ENCODE peak calls at places on chromosomes 11 and 22, in four cellular contexts. One of them, this sample, is unnamed.

GRCh38 chr22:32473388-32473952 is 1.1 kb upstream of the FBXO7 start:
- DNase-seq in prostate gland: no peak
- DNase-seq in upper lobe of left lung: no peak
- DNase-seq in stomach: no peak
- DNase-seq in this sample: no peak

GRCh38 chr22:25072406-25072805 is 119.9 kb downstream of the KIAA1671 start:
- DNase-seq in prostate gland: no peak
- DNase-seq in upper lobe of left lung: no peak
- DNase-seq in stomach: no peak
- DNase-seq in this sample: no peak

GRCh38 chr11:92837595-92837994 is 131.9 kb upstream of the MTNR1B start:
- DNase-seq in upper lobe of left lung: no peak
- DNase-seq in prostate gland: no peak
- DNase-seq in stomach: no peak
- DNase-seq in this sample: no peak

GRCh38 chr11:69439651-69440464 is 41.6 kb upstream of the LINC01488 start:
- DNase-seq in prostate gland: no peak
- DNase-seq in stomach: no peak
- DNase-seq in upper lobe of left lung: no peak
- DNase-seq in this sample: no peak

GRCh38 chr11:23078289-23078971 is 218.2 kb upstream of the CCDC179 start:
- DNase-seq in upper lobe of left lung: no peak
- DNase-seq in stomach: no peak
- DNase-seq in prostate gland: no peak
- DNase-seq in this sample: no peak

GRCh38 chr11:10317281-10317755 is 12.4 kb downstream of the ADM start:
- DNase-seq in stomach: no peak
- DNase-seq in prostate gland: no peak
- DNase-seq in upper lobe of left lung: no peak
- DNase-seq in this sample: no peak

GRCh38 chr11:11569936-11570491 is 51.8 kb downstream of the GALNT18 start:
- DNase-seq in prostate gland: peak; percentile 42
- DNase-seq in upper lobe of left lung: peak; percentile 74
- DNase-seq in stomach: peak; percentile 48
- DNase-seq in this sample: no peak

GRCh38 chr22:39205344-39206021 is 39.3 kb downstream of the PDGFB start:
- DNase-seq in prostate gland: no peak
- DNase-seq in stomach: no peak
- DNase-seq in upper lobe of left lung: no peak
- DNase-seq in this sample: no peak

GRCh38 chr22:41288245-41288946 is 2.4 kb upstream of the RANGAP1 start:
- DNase-seq in upper lobe of left lung: peak; percentile 59
- DNase-seq in stomach: peak; percentile 37
- DNase-seq in prostate gland: peak; percentile 80
- DNase-seq in this sample: no peak

GRCh38 chr11:71284525-71285092 is 32.2 kb upstream of the SHANK2 start:
- DNase-seq in stomach: peak; percentile 54
- DNase-seq in upper lobe of left lung: no peak
- DNase-seq in prostate gland: no peak
- DNase-seq in this sample: no peak

GRCh38 chr11:67303132-67303988 is at the start of gene SSH3:
- DNase-seq in prostate gland: peak; percentile 81
- DNase-seq in stomach: peak; percentile 91
- DNase-seq in upper lobe of left lung: peak; percentile 96
- DNase-seq in this sample: peak; percentile 56

GRCh38 chr11:19793356-19793755 is 80.7 kb downstream of the NAV2 start:
- DNase-seq in prostate gland: no peak
- DNase-seq in upper lobe of left lung: no peak
- DNase-seq in stomach: peak; percentile 70
- DNase-seq in this sample: no peak

GRCh38 chr11:61056566-61056965 is 45.7 kb upstream of the CD5 start:
- DNase-seq in prostate gland: no peak
- DNase-seq in upper lobe of left lung: peak; percentile 4
- DNase-seq in stomach: no peak
- DNase-seq in this sample: no peak

GRCh38 chr11:81059356-81059755 is 1618.5 kb upstream of the TENM4 start:
- DNase-seq in upper lobe of left lung: no peak
- DNase-seq in prostate gland: no peak
- DNase-seq in stomach: no peak
- DNase-seq in this sample: no peak

GRCh38 chr11:124717786-124718634 is 21.7 kb upstream of the NRGN start:
- DNase-seq in upper lobe of left lung: peak; percentile 49
- DNase-seq in prostate gland: no peak
- DNase-seq in stomach: no peak
- DNase-seq in this sample: no peak

GRCh38 chr11:111851636-111852035 is 19.7 kb downstream of the ALG9 start:
- DNase-seq in upper lobe of left lung: no peak
- DNase-seq in stomach: no peak
- DNase-seq in prostate gland: no peak
- DNase-seq in this sample: no peak

GRCh38 chr11:11641581-11641980 is 19.8 kb upstream of the GALNT18 start:
- DNase-seq in stomach: no peak
- DNase-seq in upper lobe of left lung: no peak
- DNase-seq in prostate gland: no peak
- DNase-seq in this sample: no peak

GRCh38 chr11:130581631-130582030 is 133.2 kb downstream of the ADAMTS15 start:
- DNase-seq in upper lobe of left lung: no peak
- DNase-seq in prostate gland: no peak
- DNase-seq in stomach: no peak
- DNase-seq in this sample: no peak

GRCh38 chr11:130472434-130472961 is 24.1 kb downstream of the ADAMTS15 start:
- DNase-seq in prostate gland: no peak
- DNase-seq in upper lobe of left lung: no peak
- DNase-seq in stomach: no peak
- DNase-seq in this sample: no peak

GRCh38 chr11:109695696-109696095 is 273.7 kb downstream of the C11orf87 start:
- DNase-seq in prostate gland: no peak
- DNase-seq in upper lobe of left lung: no peak
- DNase-seq in stomach: no peak
- DNase-seq in this sample: no peak

GRCh38 chr11:97990162-97990920 is 1030.4 kb upstream of the CNTN5 start:
- DNase-seq in stomach: no peak
- DNase-seq in prostate gland: no peak
- DNase-seq in upper lobe of left lung: no peak
- DNase-seq in this sample: no peak

GRCh38 chr11:12053606-12054361 is 45.4 kb upstream of the DKK3 start:
- DNase-seq in upper lobe of left lung: no peak
- DNase-seq in stomach: no peak
- DNase-seq in prostate gland: no peak
- DNase-seq in this sample: no peak

GRCh38 chr11:84899740-84900139 is 727.4 kb downstream of the DLG2 start:
- DNase-seq in stomach: no peak
- DNase-seq in prostate gland: no peak
- DNase-seq in upper lobe of left lung: no peak
- DNase-seq in this sample: no peak

GRCh38 chr11:71459767-71460320 is 6.8 kb downstream of the NADSYN1 start:
- DNase-seq in upper lobe of left lung: no peak
- DNase-seq in stomach: no peak
- DNase-seq in prostate gland: no peak
- DNase-seq in this sample: no peak

GRCh38 chr11:130192845-130193267 is 33.3 kb downstream of the ST14 start:
- DNase-seq in stomach: no peak
- DNase-seq in prostate gland: no peak
- DNase-seq in upper lobe of left lung: peak; percentile 81
- DNase-seq in this sample: no peak

GRCh38 chr22:21650823-21651520 is 8.9 kb downstream of the SDF2L1 start:
- DNase-seq in prostate gland: no peak
- DNase-seq in stomach: no peak
- DNase-seq in upper lobe of left lung: no peak
- DNase-seq in this sample: no peak

GRCh38 chr22:42919199-42919598 is 62.1 kb upstream of the ARFGAP3 start:
- DNase-seq in upper lobe of left lung: no peak
- DNase-seq in stomach: no peak
- DNase-seq in prostate gland: no peak
- DNase-seq in this sample: no peak

GRCh38 chr22:42918500-42918899 is 61.4 kb upstream of the ARFGAP3 start:
- DNase-seq in upper lobe of left lung: no peak
- DNase-seq in prostate gland: peak; percentile 54
- DNase-seq in stomach: no peak
- DNase-seq in this sample: no peak

GRCh38 chr22:42922374-42923177 is 65.5 kb upstream of the ARFGAP3 start:
- DNase-seq in prostate gland: no peak
- DNase-seq in upper lobe of left lung: no peak
- DNase-seq in stomach: no peak
- DNase-seq in this sample: no peak

GRCh38 chr22:42920101-42920820 is 63.2 kb upstream of the ARFGAP3 start:
- DNase-seq in stomach: no peak
- DNase-seq in prostate gland: no peak
- DNase-seq in upper lobe of left lung: peak; percentile 57
- DNase-seq in this sample: no peak

DNA sequence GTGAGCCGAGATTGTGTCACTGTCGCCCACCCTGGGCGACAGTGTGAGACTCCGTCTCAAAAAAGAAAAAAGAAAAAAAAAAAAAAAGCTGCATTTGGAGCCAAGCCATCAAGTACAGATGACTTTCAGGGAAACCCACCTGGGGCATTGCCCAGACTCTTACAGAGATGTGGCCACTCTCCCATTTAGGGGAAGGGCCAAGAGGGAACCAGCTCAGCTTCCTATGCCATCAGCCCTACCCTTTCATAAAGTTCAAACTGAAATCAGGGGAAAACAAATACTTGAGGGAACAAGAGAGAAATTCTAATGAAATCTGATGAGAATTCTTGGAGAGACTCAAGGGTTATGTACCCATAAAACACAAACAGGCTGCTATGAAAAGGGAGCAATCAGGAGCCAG is 64.2 kb upstream of the ARFGAP3 start:
- DNase-seq in upper lobe of left lung: peak; percentile 69
- DNase-seq in stomach: no peak
- DNase-seq in prostate gland: no peak
- DNase-seq in this sample: no peak
- H3K27ac ChIP-seq in upper lobe of left lung: peak overlapping the region; percentile 48
- H3K27ac ChIP-seq in stomach: peak overlapping the region; percentile 89
- H3K27ac ChIP-seq in prostate gland: peak overlapping the region; percentile 93
- H3K27ac ChIP-seq in this sample: no peak overlapping the region

GRCh38 chr22:27224485-27225364 is 567.3 kb downstream of the MIAT start:
- DNase-seq in stomach: no peak
- DNase-seq in upper lobe of left lung: no peak
- DNase-seq in prostate gland: no peak
- DNase-seq in this sample: no peak
- TF ChIP-seq POLR2AphosphoS5 in stomach: no peak
- TF ChIP-seq POLR2AphosphoS5 in upper lobe of left lung: no peak
- TF ChIP-seq POLR2AphosphoS5 in prostate gland: no peak
- TF ChIP-seq POLR2AphosphoS5 in this sample: no peak

GRCh38 chr11:117201516-117201866 is 2.3 kb downstream of the TAGLN start:
- DNase-seq in stomach: no peak
- DNase-seq in prostate gland: no peak
- DNase-seq in upper lobe of left lung: no peak
- DNase-seq in this sample: no peak
- H3K27ac ChIP-seq in stomach: peak overlapping the region; percentile 89
- H3K27ac ChIP-seq in prostate gland: peak overlapping the region; percentile 82
- H3K27ac ChIP-seq in upper lobe of left lung: peak overlapping the region; percentile 68
- H3K27ac ChIP-seq in this sample: peak overlapping the region; percentile 94

GRCh38 chr11:2645779-2646118 is 54.0 kb downstream of the KCNQ1OT1 start:
- DNase-seq in stomach: no peak
- DNase-seq in prostate gland: no peak
- DNase-seq in upper lobe of left lung: no peak
- DNase-seq in this sample: no peak
- TF ChIP-seq POLR2AphosphoS5 in stomach: no peak
- TF ChIP-seq POLR2AphosphoS5 in prostate gland: no peak
- TF ChIP-seq POLR2AphosphoS5 in upper lobe of left lung: no peak
- TF ChIP-seq POLR2AphosphoS5 in this sample: no peak

This sample was measured in breast epithelium.